ENCODE peak calls at places on chromosome 15, in nine cellular contexts. R, C, U, B, M, A, Z, E and P are unnamed samples.
A peak's percentile ranks its signal among the peaks of the same experiment; 100 is the strongest.

GRCh38 chr15:31485911-31486461 is 159.4 kb downstream of the KLF13 start:
- DNase-seq in B (no peak), U (no peak), M (no peak), Z (no peak), A (no peak), R (no peak), E (no peak), C (no peak), P (no peak)

GRCh38 chr15:58569455-58569854 is 137.7 kb downstream of the LIPC start:
- DNase-seq in B (no peak), U (no peak), C (no peak), R (no peak), E (no peak), Z (no peak), A (no peak), M (no peak), P (no peak)

GRCh38 chr15:95512906-95513305 is 817.6 kb upstream of the NR2F2 start:
- DNase-seq in M (no peak), B (no peak), R (no peak), C (no peak), U (no peak), A (no peak), Z (no peak), E (no peak), P (no peak)

GRCh38 chr15:20407553-20407952 is 134.0 kb downstream of the GOLGA6L6 start:
- DNase-seq in A (no peak), U (no peak), E (no peak), B (no peak), M (no peak), Z (no peak), R (no peak), C (no peak), P (no peak)

GRCh38 chr15:56038015-56038414 is 44.6 kb upstream of the NEDD4 start:
- DNase-seq in R (no peak), C (peak; percentile 59), M (no peak), Z (no peak), A (no peak), E (no peak), B (no peak), U (no peak), P (peak; percentile 48)

GRCh38 chr15:90550919-90551318 is 21.2 kb downstream of the CRTC3 start:
- DNase-seq in E (no peak), C (no peak), M (no peak), A (no peak), U (peak; percentile 45), B (no peak), R (no peak), Z (no peak), P (peak; percentile 83)

GRCh38 chr15:25180606-25181289 is 226.0 kb downstream of the SNRPN start:
- DNase-seq in B (no peak), A (peak; percentile 4), U (no peak), M (no peak), E (no peak), R (no peak), C (no peak), Z (no peak), P (no peak)

GRCh38 chr15:86432861-86433260 is 353.2 kb downstream of the AGBL1 start:
- DNase-seq in M (no peak), Z (no peak), A (no peak), E (no peak), U (no peak), R (no peak), B (no peak), C (no peak), P (no peak)

GRCh38 chr15:39213385-39213840 is 367.5 kb upstream of the THBS1 start:
- DNase-seq in C (no peak), B (no peak), R (no peak), Z (no peak), A (no peak), M (no peak), E (no peak), U (no peak), P (no peak)

GRCh38 chr15:70160803-70161565 is 63.3 kb upstream of the TLE3 start:
- DNase-seq in Z (no peak), R (no peak), U (no peak), M (no peak), B (no peak), A (no peak), E (no peak), C (no peak), P (no peak)

GRCh38 chr15:94040523-94041248 is 190.7 kb upstream of the MCTP2 start:
- DNase-seq in E (no peak), A (no peak), R (no peak), U (no peak), B (no peak), M (no peak), Z (no peak), C (no peak), P (no peak)

GRCh38 chr15:31571676-31572075 is 245.0 kb downstream of the KLF13 start:
- DNase-seq in M (no peak), R (no peak), A (no peak), B (no peak), E (no peak), C (no peak), U (no peak), Z (no peak), P (no peak)

GRCh38 chr15:80577552-80578205 is 117.4 kb upstream of the ABHD17C start:
- DNase-seq in R (no peak), U (no peak), E (no peak), C (no peak), Z (no peak), B (no peak), A (no peak), M (no peak), P (no peak)

GRCh38 chr15:48680841-48681240 is 35.3 kb upstream of the FBN1 start:
- DNase-seq in E (no peak), R (no peak), M (no peak), Z (no peak), U (no peak), B (no peak), C (no peak), A (no peak), P (no peak)

GRCh38 chr15:69472046-69472445 is 19.4 kb downstream of the RPLP1 start:
- DNase-seq in M (no peak), A (no peak), B (no peak), R (no peak), C (no peak), U (no peak), E (no peak), Z (no peak), P (no peak)

GRCh38 chr15:89383635-89384604 is 49.3 kb upstream of the POLG start:
- DNase-seq in U (no peak), B (no peak), R (no peak), M (no peak), C (no peak), A (no peak), E (no peak), Z (peak; percentile 86), P (no peak)

GRCh38 chr15:46589088-46589487 is 954.3 kb downstream of the SQOR start:
- DNase-seq in C (no peak), A (no peak), E (no peak), B (no peak), R (no peak), M (no peak), Z (no peak), U (no peak), P (no peak)

GRCh38 chr15:34460451-34460850 is 22.8 kb upstream of the GOLGA8A start:
- DNase-seq in C (no peak), Z (no peak), M (no peak), R (no peak), E (no peak), B (no peak), A (no peak), U (no peak), P (no peak)

GRCh38 chr15:77599899-77600298 is 32.8 kb downstream of the LINGO1 start:
- DNase-seq in M (no peak), A (no peak), E (no peak), U (no peak), Z (no peak), B (no peak), C (no peak), R (no peak), P (peak; percentile 95)

GRCh38 chr15:77037475-77038209 is 33.3 kb downstream of the TSPAN3 start:
- DNase-seq in B (no peak), M (no peak), E (no peak), U (peak; percentile 15), C (no peak), Z (no peak), A (peak; percentile 14), R (no peak), P (no peak)

GRCh38 chr15:70492240-70493177 is 270.8 kb downstream of the UACA start:
- DNase-seq in M (peak; percentile 77), Z (no peak), C (peak; percentile 88), U (peak; percentile 70), A (peak; percentile 73), E (peak; percentile 71), R (peak; percentile 62), B (peak; percentile 79), P (peak; percentile 58)

GRCh38 chr15:54208786-54209185 is 230.5 kb downstream of the UNC13C start:
- DNase-seq in R (no peak), C (no peak), Z (no peak), B (no peak), U (no peak), A (no peak), M (no peak), E (no peak), P (no peak)

GRCh38 chr15:71079208-71080044 is 35.8 kb upstream of the THSD4 start:
- DNase-seq in A (no peak), Z (no peak), C (no peak), R (no peak), M (no peak), B (no peak), U (no peak), E (peak; percentile 74), P (no peak)

GRCh38 chr15:77420610-77421369 is at the start of gene HMG20A:
- DNase-seq in M (peak; percentile 35), B (peak; percentile 54), R (peak; percentile 28), Z (peak; percentile 76), A (peak; percentile 30), U (peak; percentile 71), C (no peak), E (peak; percentile 73), P (peak; percentile 88)

GRCh38 chr15:83164409-83165404 is 42.9 kb downstream of the HDGFL3 start:
- DNase-seq in C (peak; percentile 74), E (peak; percentile 1), U (no peak), A (peak; percentile 2), B (no peak), R (no peak), M (no peak), Z (no peak), P (no peak)

GRCh38 chr15:70699873-70700272 is 63.5 kb downstream of the UACA start:
- DNase-seq in U (no peak), A (no peak), E (no peak), Z (no peak), C (no peak), B (no peak), R (no peak), M (no peak), P (no peak)

GRCh38 chr15:93811305-93811704 is 420.1 kb upstream of the MCTP2 start:
- DNase-seq in R (no peak), C (no peak), E (no peak), A (no peak), U (no peak), M (no peak), Z (no peak), B (no peak), P (no peak)

GRCh38 chr15:37028609-37029287 is 71.6 kb downstream of the MEIS2 start:
- DNase-seq in A (no peak), E (peak; percentile 87), M (no peak), B (no peak), Z (no peak), U (no peak), R (no peak), C (no peak), P (no peak)

GRCh38 chr15:95208071-95208470 is 976.7 kb downstream of the MCTP2 start:
- DNase-seq in B (no peak), U (no peak), R (no peak), Z (no peak), A (no peak), E (no peak), C (no peak), M (no peak), P (no peak)

GRCh38 chr15:80401471-80401870 is 2.7 kb upstream of the ARNT2 start:
- DNase-seq in B (no peak), M (no peak), U (no peak), R (no peak), A (no peak), C (no peak), Z (no peak), E (no peak), P (no peak)

GRCh38 chr15:58257776-58258325 is 119.7 kb downstream of the AQP9 start:
- DNase-seq in A (no peak), R (no peak), U (no peak), C (no peak), E (no peak), M (no peak), Z (no peak), B (no peak), P (no peak)